ENCODE peak calls at places on chromosomes 6 and 20, in six cellular contexts. I is heart left ventricle, U is GM23248, F is aorta, P is heart right ventricle, J is neuronal stem cell. K is an unnamed sample. For H3K27me3, the result is how much of the 10 kb centered on the place peaks cover.

GRCh38 chr6:86943819-86944407 is 6.6 kb downstream of the HTR1E start:
- DNase-seq in I (no peak), U (no peak), F (no peak), P (no peak), J (no peak), K (no peak)

GRCh38 chr6:112037783-112038216 is 16.1 kb upstream of the CCN6 start:
- DNase-seq in I (no peak), U (peak), F (peak), P (peak), J (no peak), K (no peak)

GRCh38 chr6:125014157-125014957 is 52.1 kb downstream of the RNF217 start:
- DNase-seq in I (no peak), U (peak), F (no peak), P (no peak), J (no peak), K (no peak)

GRCh38 chr6:834879-835278 is 141.9 kb upstream of the EXOC2 start:
- DNase-seq in I (no peak), U (no peak), F (no peak), P (no peak), J (no peak), K (no peak)

GRCh38 chr20:17796096-17796563 is 96.4 kb downstream of the BANF2 start:
- DNase-seq in I (no peak), U (peak), F (no peak), P (peak), J (no peak), K (no peak)

GRCh38 chr6:52195886-52196285 is 9.7 kb downstream of the IL17A start:
- DNase-seq in I (no peak), U (no peak), F (no peak), P (no peak), J (no peak), K (no peak)

GRCh38 chr20:3766381-3766780 is 1.2 kb downstream of the ADISSP start:
- DNase-seq in I (peak), U (no peak), F (no peak), P (no peak), J (no peak), K (no peak)

GRCh38 chr6:22657341-22657985 is 88.1 kb downstream of the HDGFL1 start:
- DNase-seq in I (no peak), U (no peak), F (no peak), P (no peak), J (no peak), K (no peak)

GRCh38 chr6:168962886-168963285 is 290.8 kb downstream of the THBS2 start:
- DNase-seq in I (no peak), U (peak), F (peak), P (no peak), J (no peak), K (no peak)

GRCh38 chr6:169978615-169979161 is 227.3 kb downstream of the ERMARD start:
- DNase-seq in I (peak), U (peak), F (peak), P (no peak), J (no peak), K (no peak)

GRCh38 chr20:40255368-40255767 is 433.7 kb downstream of the MAFB start:
- DNase-seq in I (no peak), U (peak), F (no peak), P (no peak), J (no peak), K (no peak)

GRCh38 chr6:139695361-139695760 is 320.9 kb upstream of the CITED2 start:
- DNase-seq in I (no peak), U (no peak), F (no peak), P (no peak), J (no peak), K (no peak)

DNA sequence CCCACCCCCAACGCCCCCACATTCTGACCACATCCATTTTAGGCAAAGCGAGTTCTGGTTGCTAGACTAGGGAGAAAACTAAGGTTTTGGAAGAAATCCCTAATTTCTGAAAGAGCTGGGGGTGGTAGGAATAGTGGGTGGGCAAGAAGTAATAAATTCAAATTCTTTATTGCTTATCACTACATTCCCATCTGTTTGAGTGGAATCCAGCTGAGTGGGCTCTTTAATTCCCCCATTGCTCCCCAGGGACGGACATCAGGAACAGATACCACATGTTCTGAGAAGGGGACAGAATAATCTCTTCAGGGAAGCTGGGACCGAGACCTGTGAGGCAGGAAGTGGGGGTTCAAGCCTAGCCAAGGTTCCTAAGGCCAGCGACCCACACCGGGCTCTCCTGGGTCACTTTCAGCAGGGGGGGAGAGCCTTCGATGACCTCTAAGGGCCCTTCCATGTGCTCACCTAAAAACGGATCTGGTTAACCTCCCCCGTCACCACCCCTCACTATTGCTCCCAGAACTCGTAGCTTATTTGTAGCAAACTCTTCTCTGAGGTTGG is 42.3 kb upstream of the MRPS10 start:
- DNase-seq in I (no peak), U (no peak), F (no peak), P (no peak), J (no peak), K (no peak)
- H3K4me3 ChIP-seq in I (peak), U (no peak), F (no peak), P (no peak), J (no peak), K (no peak)

GRCh38 chr6:117906454-117906904 is 585 bp upstream of the SLC35F1 start:
- DNase-seq in I (no peak), U (peak), F (no peak), P (no peak), J (no peak), K (no peak)
- H3K27me3 ChIP-seq in I (under half), U (under half), F (under half), P (half or more), J (under half), K (under half)

GRCh38 chr6:15280023-15280422 is 34.2 kb downstream of the JARID2 start:
- DNase-seq in I (no peak), U (peak), F (no peak), P (no peak), J (no peak), K (no peak)

GRCh38 chr6:15274696-15275387 is 29.0 kb downstream of the JARID2 start:
- DNase-seq in I (no peak), U (no peak), F (no peak), P (no peak), J (no peak), K (no peak)

GRCh38 chr6:15272562-15272961 is 26.7 kb downstream of the JARID2 start:
- DNase-seq in I (no peak), U (no peak), F (no peak), P (no peak), J (no peak), K (no peak)

GRCh38 chr6:15279047-15279661 is 33.3 kb downstream of the JARID2 start:
- DNase-seq in I (no peak), U (no peak), F (no peak), P (no peak), J (no peak), K (no peak)

DNA sequence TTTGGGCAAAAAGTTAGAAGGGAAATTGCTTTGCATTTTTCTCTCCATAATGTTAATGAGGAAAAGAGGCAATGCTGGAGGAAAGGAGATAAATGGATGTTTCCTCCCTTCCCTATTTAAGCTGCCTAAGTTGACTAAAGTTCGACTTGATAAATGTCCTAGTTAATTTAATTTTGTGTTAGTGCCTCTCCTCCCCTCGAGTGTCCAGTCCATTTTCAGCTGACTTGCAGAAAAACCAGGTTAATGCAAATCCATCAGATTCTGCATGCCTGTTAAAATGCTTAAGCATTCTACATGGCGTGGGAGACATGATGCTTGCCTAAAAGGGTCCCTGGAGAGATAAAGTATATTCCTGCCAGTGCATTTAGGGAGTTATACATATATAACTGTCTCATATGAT is 30.2 kb downstream of the JARID2 start:
- DNase-seq in I (no peak), U (no peak), F (no peak), P (no peak), J (no peak), K (no peak)
- H3K4me3 ChIP-seq in I (no peak), U (no peak), F (no peak), P (no peak), J (no peak), K (no peak)

GRCh38 chr6:100473182-100473581 is 8.5 kb upstream of the SIM1 start:
- DNase-seq in I (no peak), U (no peak), F (no peak), P (no peak), J (no peak), K (no peak)
- H3K27me3 ChIP-seq in I (under half), U (under half), F (under half), P (half or more), J (under half), K (under half)

DNA sequence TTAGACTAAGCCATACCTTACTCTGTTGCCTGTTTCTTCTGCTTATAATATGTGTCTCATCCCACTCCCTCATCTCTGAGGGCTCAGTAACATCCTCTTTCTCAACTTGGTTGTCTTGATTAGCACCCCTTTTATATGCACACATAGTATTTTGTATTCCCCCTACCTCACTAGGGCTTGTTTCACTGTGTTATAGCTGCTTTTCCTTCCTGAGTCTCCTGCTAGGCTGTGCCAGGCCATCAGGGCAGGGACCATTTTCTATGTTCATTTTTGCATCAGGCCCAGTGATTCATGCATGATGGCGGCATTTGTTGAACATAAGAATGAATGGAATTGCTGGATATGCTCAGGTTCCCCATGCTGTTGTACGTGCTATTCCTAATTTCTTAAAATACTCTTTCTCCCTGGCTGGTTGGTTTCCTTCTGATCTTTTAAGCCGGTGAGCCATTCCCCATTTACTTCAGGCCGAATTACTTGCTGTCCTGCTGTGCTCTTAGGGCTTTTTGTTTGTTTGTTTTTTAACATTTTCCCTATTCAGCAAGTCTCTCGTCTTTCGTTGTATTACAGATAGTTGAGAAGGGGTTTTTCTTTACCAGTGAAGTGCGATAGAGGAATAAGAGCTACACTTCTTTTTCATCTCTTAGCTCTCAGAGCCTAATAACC is 183.2 kb downstream of the CARMIL1 start:
- DNase-seq in I (no peak), U (no peak), F (no peak), P (no peak), J (peak), K (no peak)
- H3K4me3 ChIP-seq in I (no peak), U (no peak), F (no peak), P (no peak), J (no peak), K (no peak)